ENCODE peak calls at places on chromosomes 3 and 15, in eight cellular contexts. One of them, this sample, is unnamed. For H3K4me1, the result is how much of the 10 kb centered on the place peaks cover.

GRCh38 chr15:82943176-82943575 is 9.3 kb downstream of the HOMER2 start:
- DNase-seq in transverse colon: no peak
- DNase-seq in body of pancreas: no peak
- DNase-seq in prostate gland: no peak
- DNase-seq in IMR-90: no peak
- DNase-seq in HCT116: no peak
- DNase-seq in sigmoid colon: no peak
- DNase-seq in tibial nerve: no peak
- DNase-seq in this sample: no peak

GRCh38 chr3:168085491-168086119 is 10.1 kb downstream of the GOLIM4 start:
- DNase-seq in prostate gland: no peak
- DNase-seq in body of pancreas: no peak
- DNase-seq in IMR-90: no peak
- DNase-seq in sigmoid colon: no peak
- DNase-seq in transverse colon: no peak
- DNase-seq in HCT116: no peak
- DNase-seq in tibial nerve: no peak
- DNase-seq in this sample: no peak

GRCh38 chr15:90000175-90000923 is 775 bp upstream of the ZNF710 start:
- DNase-seq in sigmoid colon: peak
- DNase-seq in IMR-90: peak
- DNase-seq in transverse colon: peak
- DNase-seq in tibial nerve: no peak
- DNase-seq in HCT116: no peak
- DNase-seq in prostate gland: no peak
- DNase-seq in body of pancreas: peak
- DNase-seq in this sample: peak

GRCh38 chr3:191051037-191051436 is 148.0 kb upstream of the OSTN start:
- DNase-seq in sigmoid colon: no peak
- DNase-seq in transverse colon: no peak
- DNase-seq in body of pancreas: no peak
- DNase-seq in tibial nerve: no peak
- DNase-seq in IMR-90: peak
- DNase-seq in prostate gland: no peak
- DNase-seq in HCT116: peak
- DNase-seq in this sample: no peak

GRCh38 chr3:139127101-139127500 is 82.4 kb upstream of the PRR23C start:
- DNase-seq in body of pancreas: no peak
- DNase-seq in IMR-90: peak
- DNase-seq in sigmoid colon: no peak
- DNase-seq in HCT116: no peak
- DNase-seq in prostate gland: no peak
- DNase-seq in tibial nerve: no peak
- DNase-seq in transverse colon: no peak
- DNase-seq in this sample: no peak

GRCh38 chr3:15292765-15293522 is 39.4 kb downstream of the SH3BP5 start:
- DNase-seq in prostate gland: no peak
- DNase-seq in sigmoid colon: peak
- DNase-seq in transverse colon: peak
- DNase-seq in IMR-90: peak
- DNase-seq in body of pancreas: peak
- DNase-seq in tibial nerve: peak
- DNase-seq in HCT116: no peak
- DNase-seq in this sample: peak

GRCh38 chr3:69784854-69785523 is 45.7 kb downstream of the MITF start:
- DNase-seq in sigmoid colon: peak
- DNase-seq in IMR-90: peak
- DNase-seq in HCT116: no peak
- DNase-seq in transverse colon: peak
- DNase-seq in tibial nerve: no peak
- DNase-seq in body of pancreas: peak
- DNase-seq in prostate gland: no peak
- DNase-seq in this sample: peak

GRCh38 chr3:13718000-13718399 is 161.9 kb downstream of the WNT7A start:
- DNase-seq in tibial nerve: no peak
- DNase-seq in HCT116: no peak
- DNase-seq in body of pancreas: no peak
- DNase-seq in sigmoid colon: peak
- DNase-seq in prostate gland: no peak
- DNase-seq in transverse colon: no peak
- DNase-seq in IMR-90: no peak
- DNase-seq in this sample: peak

GRCh38 chr3:24351779-24352469 is 142.7 kb downstream of the THRB start:
- DNase-seq in tibial nerve: peak
- DNase-seq in sigmoid colon: peak
- DNase-seq in IMR-90: no peak
- DNase-seq in prostate gland: peak
- DNase-seq in body of pancreas: peak
- DNase-seq in HCT116: no peak
- DNase-seq in transverse colon: no peak
- DNase-seq in this sample: peak

GRCh38 chr3:39808467-39809180 is 785 bp upstream of the MYRIP start:
- DNase-seq in transverse colon: no peak
- DNase-seq in HCT116: no peak
- DNase-seq in IMR-90: no peak
- DNase-seq in sigmoid colon: no peak
- DNase-seq in prostate gland: peak
- DNase-seq in body of pancreas: peak
- DNase-seq in tibial nerve: no peak
- DNase-seq in this sample: peak

GRCh38 chr15:40306908-40307307 is 827 bp downstream of the PLCB2 start:
- DNase-seq in HCT116: no peak
- DNase-seq in transverse colon: no peak
- DNase-seq in tibial nerve: no peak
- DNase-seq in body of pancreas: no peak
- DNase-seq in prostate gland: no peak
- DNase-seq in IMR-90: no peak
- DNase-seq in sigmoid colon: no peak
- DNase-seq in this sample: no peak

GRCh38 chr3:133783762-133784161 is 21.9 kb upstream of the SRPRB start:
- DNase-seq in sigmoid colon: no peak
- DNase-seq in IMR-90: no peak
- DNase-seq in HCT116: no peak
- DNase-seq in prostate gland: no peak
- DNase-seq in tibial nerve: no peak
- DNase-seq in transverse colon: no peak
- DNase-seq in body of pancreas: no peak
- DNase-seq in this sample: peak
- TF ChIP-seq CTCF in sigmoid colon: no peak
- TF ChIP-seq CTCF in IMR-90: no peak
- TF ChIP-seq CTCF in HCT116: no peak
- TF ChIP-seq CTCF in prostate gland: no peak
- TF ChIP-seq CTCF in tibial nerve: no peak
- TF ChIP-seq CTCF in transverse colon: no peak
- TF ChIP-seq CTCF in body of pancreas: no peak
- TF ChIP-seq CTCF in this sample: no peak

GRCh38 chr3:4982773-4983738 is 3.8 kb downstream of the BHLHE40 start:
- DNase-seq in body of pancreas: peak
- DNase-seq in IMR-90: peak
- DNase-seq in transverse colon: no peak
- DNase-seq in sigmoid colon: no peak
- DNase-seq in HCT116: no peak
- DNase-seq in prostate gland: no peak
- DNase-seq in tibial nerve: no peak
- DNase-seq in this sample: no peak
- H3K4me1 ChIP-seq in body of pancreas: half or more
- H3K4me1 ChIP-seq in IMR-90: under half
- H3K4me1 ChIP-seq in transverse colon: half or more
- H3K4me1 ChIP-seq in sigmoid colon: half or more
- H3K4me1 ChIP-seq in HCT116: half or more
- H3K4me1 ChIP-seq in prostate gland: under half
- H3K4me1 ChIP-seq in tibial nerve: half or more
- H3K4me1 ChIP-seq in this sample: half or more

DNA sequence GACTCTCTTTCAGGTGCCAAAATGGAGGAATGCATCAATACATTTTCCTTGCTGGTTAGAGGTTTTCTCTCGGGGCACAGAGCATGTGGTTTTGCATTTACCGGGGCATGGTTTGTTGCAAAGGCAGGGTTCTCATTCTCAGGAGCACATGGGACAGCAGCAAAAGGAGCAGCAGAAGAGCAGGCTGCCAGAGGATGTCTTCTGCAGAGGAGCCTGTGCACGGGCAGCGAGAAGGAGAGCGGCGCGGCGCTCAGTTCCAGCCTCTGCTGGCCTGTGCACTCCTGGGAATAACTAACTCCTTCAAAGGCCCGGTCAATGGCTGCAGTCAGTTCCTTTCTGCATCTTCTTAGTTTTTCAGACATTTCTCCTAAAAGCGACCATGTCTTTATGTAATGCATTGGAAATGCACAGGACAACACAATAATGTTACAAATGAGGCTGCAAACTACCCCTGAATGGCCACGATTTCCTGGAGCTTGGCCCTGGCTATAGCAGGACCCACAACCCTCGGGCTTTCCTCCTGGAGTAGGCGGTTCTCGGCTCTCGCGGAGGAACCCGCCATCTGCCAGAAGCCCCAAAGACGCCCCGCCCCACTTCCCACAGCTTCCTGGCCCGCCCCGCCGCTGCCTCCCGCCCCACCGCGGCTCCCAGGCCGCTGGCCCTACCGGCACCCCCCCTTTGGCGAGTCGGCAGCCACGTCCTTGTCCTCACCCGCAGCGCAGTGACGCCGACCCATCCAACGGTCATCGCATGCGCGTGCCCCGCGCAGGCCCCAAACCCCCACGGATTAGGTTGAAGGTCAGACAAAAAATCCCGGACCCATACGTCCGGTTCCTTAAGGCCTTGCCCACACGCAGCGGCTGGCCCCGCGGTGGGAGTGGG is at the start of gene C3orf62:
- DNase-seq in sigmoid colon: peak
- DNase-seq in HCT116: no peak
- DNase-seq in transverse colon: peak
- DNase-seq in body of pancreas: peak
- DNase-seq in tibial nerve: peak
- DNase-seq in prostate gland: peak
- DNase-seq in IMR-90: peak
- DNase-seq in this sample: peak
- TF ChIP-seq POLR2A in sigmoid colon: peak
- TF ChIP-seq POLR2A in HCT116: no peak
- TF ChIP-seq POLR2A in transverse colon: peak
- TF ChIP-seq POLR2A in body of pancreas: peak
- TF ChIP-seq POLR2A in tibial nerve: peak
- TF ChIP-seq POLR2A in prostate gland: no peak
- TF ChIP-seq POLR2A in IMR-90: no peak
- TF ChIP-seq POLR2A in this sample: no peak

DNA sequence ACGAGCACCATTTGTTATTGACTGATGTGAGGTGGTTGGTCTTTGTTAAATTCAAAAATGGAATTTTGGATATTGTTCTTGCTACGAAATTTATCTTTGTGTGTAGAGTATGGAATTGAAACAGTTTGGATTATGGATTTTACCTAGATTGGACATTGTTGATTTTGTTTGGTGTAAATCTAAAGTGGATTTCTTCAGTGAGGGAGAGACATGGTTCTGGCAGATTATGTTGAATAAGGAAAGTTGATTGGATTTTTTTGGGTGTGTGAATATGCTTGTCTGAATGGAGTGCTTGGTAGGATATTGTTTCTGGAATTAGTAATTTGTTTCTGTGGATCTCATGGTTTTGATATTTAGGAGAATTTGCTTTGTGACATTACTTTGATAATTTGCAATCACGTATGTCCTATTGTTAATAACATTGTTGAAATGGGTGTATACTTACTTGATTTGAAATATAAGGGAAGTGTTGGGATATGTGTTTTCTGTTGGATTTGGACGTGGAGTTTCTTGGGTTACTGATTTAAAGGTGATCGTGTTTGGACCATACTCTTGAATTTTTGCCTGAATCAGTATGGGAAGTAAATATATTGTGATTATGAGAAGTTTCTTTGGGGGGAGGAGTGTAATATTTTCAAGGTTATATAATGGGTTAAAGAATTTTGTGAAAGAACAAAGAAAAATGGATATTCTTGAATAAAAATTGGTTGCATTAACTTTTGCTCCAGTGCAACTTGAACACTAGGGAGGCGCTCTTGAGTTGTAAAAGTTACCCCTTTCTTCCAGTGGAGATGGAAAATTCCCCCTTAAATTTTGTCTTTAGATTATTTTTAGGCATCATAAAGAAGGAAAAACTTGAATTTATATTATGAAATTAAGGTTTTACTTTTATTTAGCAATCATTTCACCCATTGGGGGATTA is 875 bp upstream of the CHD2 start:
- DNase-seq in HCT116: peak
- DNase-seq in transverse colon: no peak
- DNase-seq in body of pancreas: no peak
- DNase-seq in sigmoid colon: no peak
- DNase-seq in tibial nerve: no peak
- DNase-seq in IMR-90: peak
- DNase-seq in prostate gland: peak
- DNase-seq in this sample: no peak
- TF ChIP-seq CTCF in HCT116: peak
- TF ChIP-seq CTCF in transverse colon: peak
- TF ChIP-seq CTCF in body of pancreas: peak
- TF ChIP-seq CTCF in sigmoid colon: no peak
- TF ChIP-seq CTCF in tibial nerve: peak
- TF ChIP-seq CTCF in IMR-90: peak
- TF ChIP-seq CTCF in prostate gland: no peak
- TF ChIP-seq CTCF in this sample: no peak

This sample was measured in testis.